ENCODE peak calls at places on chromosomes 4 and X, in ten cellular contexts. One of them, this sample, is unnamed.

GRCh38 chr4:40990202-40990898 is 224.0 kb downstream of the APBB2 start:
- DNase-seq in upper lobe of left lung: no peak
- DNase-seq in suprapubic skin: no peak
- DNase-seq in ovary: no peak
- DNase-seq in IMR-90: peak; percentile 97
- DNase-seq in right lobe of liver: no peak
- DNase-seq in endothelial cell of umbilical vein: peak; percentile 84
- DNase-seq in sigmoid colon: no peak
- DNase-seq in stomach: no peak
- DNase-seq in spleen: no peak
- DNase-seq in this sample: no peak

GRCh38 chr4:32624943-32625603 is 1904.9 kb downstream of the PCDH7 start:
- DNase-seq in IMR-90: no peak
- DNase-seq in sigmoid colon: no peak
- DNase-seq in right lobe of liver: no peak
- DNase-seq in stomach: no peak
- DNase-seq in suprapubic skin: no peak
- DNase-seq in ovary: no peak
- DNase-seq in spleen: no peak
- DNase-seq in upper lobe of left lung: no peak
- DNase-seq in endothelial cell of umbilical vein: no peak
- DNase-seq in this sample: no peak

GRCh38 chr4:2698951-2699505 is 57.1 kb downstream of the TNIP2 start:
- DNase-seq in stomach: peak; percentile 35
- DNase-seq in right lobe of liver: peak; percentile 80
- DNase-seq in upper lobe of left lung: no peak
- DNase-seq in suprapubic skin: no peak
- DNase-seq in ovary: no peak
- DNase-seq in sigmoid colon: no peak
- DNase-seq in spleen: no peak
- DNase-seq in endothelial cell of umbilical vein: no peak
- DNase-seq in IMR-90: no peak
- DNase-seq in this sample: no peak

GRCh38 chr4:145154573-145154972 is 25.8 kb downstream of the OTUD4 start:
- DNase-seq in right lobe of liver: no peak
- DNase-seq in sigmoid colon: no peak
- DNase-seq in suprapubic skin: no peak
- DNase-seq in endothelial cell of umbilical vein: peak; percentile 73
- DNase-seq in upper lobe of left lung: no peak
- DNase-seq in stomach: no peak
- DNase-seq in ovary: no peak
- DNase-seq in spleen: no peak
- DNase-seq in IMR-90: peak; percentile 35
- DNase-seq in this sample: no peak

GRCh38 chr4:13920901-13921300 is 293.4 kb upstream of the BOD1L1 start:
- DNase-seq in suprapubic skin: no peak
- DNase-seq in sigmoid colon: peak; percentile 66
- DNase-seq in endothelial cell of umbilical vein: peak; percentile 93
- DNase-seq in IMR-90: peak; percentile 100
- DNase-seq in upper lobe of left lung: no peak
- DNase-seq in ovary: no peak
- DNase-seq in stomach: no peak
- DNase-seq in spleen: no peak
- DNase-seq in right lobe of liver: no peak
- DNase-seq in this sample: no peak

GRCh38 chr4:149005191-149005590 is 563.0 kb upstream of the NR3C2 start:
- DNase-seq in IMR-90: no peak
- DNase-seq in stomach: no peak
- DNase-seq in ovary: no peak
- DNase-seq in sigmoid colon: no peak
- DNase-seq in suprapubic skin: no peak
- DNase-seq in spleen: no peak
- DNase-seq in endothelial cell of umbilical vein: no peak
- DNase-seq in upper lobe of left lung: no peak
- DNase-seq in right lobe of liver: no peak
- DNase-seq in this sample: no peak

GRCh38 chrX:48470833-48471118 is 716 bp upstream of the SLC38A5 start:
- DNase-seq in suprapubic skin: no peak
- DNase-seq in right lobe of liver: no peak
- DNase-seq in stomach: no peak
- DNase-seq in ovary: no peak
- DNase-seq in upper lobe of left lung: no peak
- DNase-seq in endothelial cell of umbilical vein: no peak
- DNase-seq in sigmoid colon: no peak
- DNase-seq in IMR-90: no peak
- DNase-seq in spleen: peak; percentile 54
- DNase-seq in this sample: no peak

GRCh38 chr4:73211968-73212367 is 46.6 kb downstream of the ANKRD17 start:
- DNase-seq in ovary: no peak
- DNase-seq in sigmoid colon: no peak
- DNase-seq in stomach: no peak
- DNase-seq in IMR-90: no peak
- DNase-seq in suprapubic skin: no peak
- DNase-seq in upper lobe of left lung: no peak
- DNase-seq in spleen: no peak
- DNase-seq in right lobe of liver: no peak
- DNase-seq in endothelial cell of umbilical vein: no peak
- DNase-seq in this sample: no peak

GRCh38 chr4:74320559-74321118 is 12.4 kb downstream of the EPGN start:
- DNase-seq in sigmoid colon: no peak
- DNase-seq in upper lobe of left lung: no peak
- DNase-seq in spleen: peak; percentile 43
- DNase-seq in IMR-90: peak; percentile 55
- DNase-seq in right lobe of liver: no peak
- DNase-seq in endothelial cell of umbilical vein: peak; percentile 74
- DNase-seq in stomach: peak; percentile 43
- DNase-seq in ovary: no peak
- DNase-seq in suprapubic skin: no peak
- DNase-seq in this sample: no peak

GRCh38 chr4:73224886-73225285 is 33.7 kb downstream of the ANKRD17 start:
- DNase-seq in spleen: no peak
- DNase-seq in upper lobe of left lung: no peak
- DNase-seq in endothelial cell of umbilical vein: no peak
- DNase-seq in right lobe of liver: no peak
- DNase-seq in suprapubic skin: no peak
- DNase-seq in ovary: no peak
- DNase-seq in sigmoid colon: no peak
- DNase-seq in IMR-90: no peak
- DNase-seq in stomach: no peak
- DNase-seq in this sample: no peak

GRCh38 chr4:116099596-116099995 is 985.8 kb downstream of the TRAM1L1 start:
- DNase-seq in stomach: no peak
- DNase-seq in IMR-90: no peak
- DNase-seq in spleen: no peak
- DNase-seq in endothelial cell of umbilical vein: no peak
- DNase-seq in ovary: no peak
- DNase-seq in suprapubic skin: no peak
- DNase-seq in sigmoid colon: no peak
- DNase-seq in right lobe of liver: no peak
- DNase-seq in upper lobe of left lung: no peak
- DNase-seq in this sample: no peak

GRCh38 chr4:25423548-25423947 is 46.5 kb downstream of the ANAPC4 start:
- DNase-seq in spleen: no peak
- DNase-seq in right lobe of liver: no peak
- DNase-seq in IMR-90: no peak
- DNase-seq in endothelial cell of umbilical vein: no peak
- DNase-seq in upper lobe of left lung: no peak
- DNase-seq in ovary: no peak
- DNase-seq in suprapubic skin: no peak
- DNase-seq in stomach: no peak
- DNase-seq in sigmoid colon: no peak
- DNase-seq in this sample: no peak

GRCh38 chr4:25427871-25428270 is 50.8 kb downstream of the ANAPC4 start:
- DNase-seq in suprapubic skin: no peak
- DNase-seq in ovary: no peak
- DNase-seq in right lobe of liver: no peak
- DNase-seq in upper lobe of left lung: no peak
- DNase-seq in sigmoid colon: no peak
- DNase-seq in stomach: no peak
- DNase-seq in spleen: no peak
- DNase-seq in endothelial cell of umbilical vein: no peak
- DNase-seq in IMR-90: no peak
- DNase-seq in this sample: no peak

GRCh38 chr4:25421819-25422511 is 44.9 kb downstream of the ANAPC4 start:
- DNase-seq in stomach: no peak
- DNase-seq in ovary: no peak
- DNase-seq in endothelial cell of umbilical vein: no peak
- DNase-seq in right lobe of liver: no peak
- DNase-seq in upper lobe of left lung: no peak
- DNase-seq in IMR-90: no peak
- DNase-seq in spleen: no peak
- DNase-seq in sigmoid colon: no peak
- DNase-seq in suprapubic skin: no peak
- DNase-seq in this sample: no peak

GRCh38 chr4:25425361-25425760 is 48.3 kb downstream of the ANAPC4 start:
- DNase-seq in endothelial cell of umbilical vein: no peak
- DNase-seq in upper lobe of left lung: no peak
- DNase-seq in IMR-90: no peak
- DNase-seq in ovary: no peak
- DNase-seq in spleen: no peak
- DNase-seq in stomach: no peak
- DNase-seq in right lobe of liver: no peak
- DNase-seq in suprapubic skin: no peak
- DNase-seq in sigmoid colon: no peak
- DNase-seq in this sample: no peak

GRCh38 chr4:25424539-25425228 is 47.6 kb downstream of the ANAPC4 start:
- DNase-seq in sigmoid colon: no peak
- DNase-seq in suprapubic skin: no peak
- DNase-seq in right lobe of liver: peak; percentile 86
- DNase-seq in upper lobe of left lung: no peak
- DNase-seq in stomach: no peak
- DNase-seq in ovary: no peak
- DNase-seq in IMR-90: no peak
- DNase-seq in endothelial cell of umbilical vein: no peak
- DNase-seq in spleen: no peak
- DNase-seq in this sample: no peak
- TF ChIP-seq POLR2A in sigmoid colon: no peak
- TF ChIP-seq POLR2A in suprapubic skin: no peak
- TF ChIP-seq POLR2A in right lobe of liver: no peak
- TF ChIP-seq POLR2A in upper lobe of left lung: no peak
- TF ChIP-seq POLR2A in stomach: no peak
- TF ChIP-seq POLR2A in ovary: no peak
- TF ChIP-seq POLR2A in IMR-90: no peak
- TF ChIP-seq POLR2A in endothelial cell of umbilical vein: no peak
- TF ChIP-seq POLR2A in spleen: no peak
- TF ChIP-seq POLR2A in this sample: no peak

GRCh38 chr4:113435893-113436292 is 325.6 kb downstream of the CAMK2D start:
- DNase-seq in upper lobe of left lung: no peak
- DNase-seq in IMR-90: peak; percentile 75
- DNase-seq in spleen: no peak
- DNase-seq in sigmoid colon: peak; percentile 85
- DNase-seq in right lobe of liver: no peak
- DNase-seq in endothelial cell of umbilical vein: peak; percentile 94
- DNase-seq in stomach: no peak
- DNase-seq in suprapubic skin: no peak
- DNase-seq in ovary: peak; percentile 49
- DNase-seq in this sample: peak; percentile 85
- H3K4me3 ChIP-seq in upper lobe of left lung: no peak overlapping the region
- H3K4me3 ChIP-seq in IMR-90: no peak overlapping the region
- H3K4me3 ChIP-seq in spleen: no peak overlapping the region
- H3K4me3 ChIP-seq in sigmoid colon: no peak overlapping the region
- H3K4me3 ChIP-seq in right lobe of liver: no peak overlapping the region
- H3K4me3 ChIP-seq in endothelial cell of umbilical vein: no peak overlapping the region
- H3K4me3 ChIP-seq in stomach: no peak overlapping the region
- H3K4me3 ChIP-seq in suprapubic skin: no peak overlapping the region
- H3K4me3 ChIP-seq in ovary: no peak overlapping the region
- H3K4me3 ChIP-seq in this sample: no peak overlapping the region

GRCh38 chr4:26179316-26179760 is 141.5 kb upstream of the RBPJ start:
- DNase-seq in spleen: no peak
- DNase-seq in stomach: no peak
- DNase-seq in endothelial cell of umbilical vein: no peak
- DNase-seq in IMR-90: no peak
- DNase-seq in ovary: no peak
- DNase-seq in right lobe of liver: no peak
- DNase-seq in sigmoid colon: no peak
- DNase-seq in suprapubic skin: no peak
- DNase-seq in upper lobe of left lung: no peak
- DNase-seq in this sample: peak; percentile 8
- TF ChIP-seq CTCF in spleen: no peak
- TF ChIP-seq CTCF in stomach: no peak
- TF ChIP-seq CTCF in endothelial cell of umbilical vein: no peak
- TF ChIP-seq CTCF in IMR-90: no peak
- TF ChIP-seq CTCF in ovary: no peak
- TF ChIP-seq CTCF in right lobe of liver: no peak
- TF ChIP-seq CTCF in sigmoid colon: no peak
- TF ChIP-seq CTCF in suprapubic skin: no peak
- TF ChIP-seq CTCF in upper lobe of left lung: no peak
- TF ChIP-seq CTCF in this sample: no peak

GRCh38 chr4:10098770-10099139 is 17.8 kb downstream of the WDR1 start:
- DNase-seq in ovary: no peak
- DNase-seq in sigmoid colon: no peak
- DNase-seq in IMR-90: peak; percentile 80
- DNase-seq in suprapubic skin: no peak
- DNase-seq in stomach: no peak
- DNase-seq in upper lobe of left lung: no peak
- DNase-seq in right lobe of liver: no peak
- DNase-seq in spleen: no peak
- DNase-seq in endothelial cell of umbilical vein: no peak
- DNase-seq in this sample: no peak
- TF ChIP-seq POLR2A in ovary: no peak
- TF ChIP-seq POLR2A in sigmoid colon: no peak
- TF ChIP-seq POLR2A in IMR-90: no peak
- TF ChIP-seq POLR2A in suprapubic skin: no peak
- TF ChIP-seq POLR2A in stomach: no peak
- TF ChIP-seq POLR2A in upper lobe of left lung: no peak
- TF ChIP-seq POLR2A in right lobe of liver: no peak
- TF ChIP-seq POLR2A in spleen: no peak
- TF ChIP-seq POLR2A in endothelial cell of umbilical vein: no peak
- TF ChIP-seq POLR2A in this sample: no peak

GRCh38 chr4:65311120-65311519 is 359.2 kb downstream of the EPHA5 start:
- DNase-seq in suprapubic skin: no peak
- DNase-seq in sigmoid colon: no peak
- DNase-seq in ovary: no peak
- DNase-seq in IMR-90: no peak
- DNase-seq in upper lobe of left lung: no peak
- DNase-seq in stomach: no peak
- DNase-seq in endothelial cell of umbilical vein: no peak
- DNase-seq in right lobe of liver: no peak
- DNase-seq in spleen: no peak
- DNase-seq in this sample: no peak

GRCh38 chr4:65310586-65310985 is 359.7 kb downstream of the EPHA5 start:
- DNase-seq in spleen: no peak
- DNase-seq in endothelial cell of umbilical vein: no peak
- DNase-seq in upper lobe of left lung: no peak
- DNase-seq in sigmoid colon: no peak
- DNase-seq in stomach: no peak
- DNase-seq in right lobe of liver: no peak
- DNase-seq in ovary: no peak
- DNase-seq in IMR-90: no peak
- DNase-seq in suprapubic skin: no peak
- DNase-seq in this sample: no peak

DNA sequence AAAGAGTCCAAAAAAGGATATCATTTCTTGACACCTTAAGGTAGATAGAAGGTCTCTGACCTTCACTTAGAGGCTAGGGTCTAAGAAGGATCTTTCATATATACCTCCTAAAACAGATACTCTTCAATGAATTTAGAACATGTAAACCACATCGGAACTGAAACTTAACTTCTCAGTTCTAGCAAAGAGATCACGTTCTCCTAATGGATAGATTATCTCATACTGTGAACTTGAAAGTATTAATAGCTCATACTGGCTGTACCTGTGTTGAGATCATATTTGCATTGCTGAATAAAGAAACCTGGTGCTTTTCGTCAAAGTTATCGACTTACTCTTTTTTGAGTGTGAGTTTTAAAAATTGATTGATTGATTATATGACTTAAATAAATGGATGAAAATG is 353.8 kb downstream of the EPHA5 start:
- DNase-seq in right lobe of liver: no peak
- DNase-seq in ovary: no peak
- DNase-seq in IMR-90: no peak
- DNase-seq in stomach: no peak
- DNase-seq in spleen: no peak
- DNase-seq in endothelial cell of umbilical vein: no peak
- DNase-seq in sigmoid colon: no peak
- DNase-seq in suprapubic skin: no peak
- DNase-seq in upper lobe of left lung: no peak
- DNase-seq in this sample: no peak
- H3K4me3 ChIP-seq in right lobe of liver: no peak overlapping the region
- H3K4me3 ChIP-seq in ovary: no peak overlapping the region
- H3K4me3 ChIP-seq in IMR-90: no peak overlapping the region
- H3K4me3 ChIP-seq in stomach: no peak overlapping the region
- H3K4me3 ChIP-seq in spleen: no peak overlapping the region
- H3K4me3 ChIP-seq in endothelial cell of umbilical vein: no peak overlapping the region
- H3K4me3 ChIP-seq in sigmoid colon: no peak overlapping the region
- H3K4me3 ChIP-seq in suprapubic skin: no peak overlapping the region
- H3K4me3 ChIP-seq in upper lobe of left lung: no peak overlapping the region
- H3K4me3 ChIP-seq in this sample: no peak overlapping the region